ENCODE peak calls at places on chromosomes 12 and 14, in nine cellular contexts. One of them, this sample, is unnamed.
A peak's percentile ranks its signal among the peaks of the same experiment; 100 is the strongest.

GRCh38 chr12:110010853-110011835 is 11.9 kb downstream of the ANKRD13A start:
- DNase-seq in BJ: no peak
- DNase-seq in upper lobe of left lung: no peak
- DNase-seq in PC-9: no peak
- DNase-seq in fibroblast of villous mesenchyme: no peak
- DNase-seq in GM23338: no peak
- DNase-seq in fibroblast of pulmonary artery: no peak
- DNase-seq in left ventricle myocardium inferior: no peak
- DNase-seq in foreskin fibroblast: no peak
- DNase-seq in this sample: no peak

GRCh38 chr14:58954874-58955273 is 233.6 kb upstream of the DAAM1 start:
- DNase-seq in fibroblast of villous mesenchyme: no peak
- DNase-seq in foreskin fibroblast: no peak
- DNase-seq in fibroblast of pulmonary artery: no peak
- DNase-seq in upper lobe of left lung: no peak
- DNase-seq in PC-9: no peak
- DNase-seq in GM23338: no peak
- DNase-seq in BJ: no peak
- DNase-seq in left ventricle myocardium inferior: no peak
- DNase-seq in this sample: peak; percentile 26

GRCh38 chr12:124359671-124360581 is 65.0 kb downstream of the RFLNA start:
- DNase-seq in PC-9: no peak
- DNase-seq in fibroblast of pulmonary artery: peak; percentile 46
- DNase-seq in fibroblast of villous mesenchyme: no peak
- DNase-seq in upper lobe of left lung: peak; percentile 94
- DNase-seq in foreskin fibroblast: no peak
- DNase-seq in BJ: no peak
- DNase-seq in left ventricle myocardium inferior: peak; percentile 95
- DNase-seq in GM23338: peak; percentile 28
- DNase-seq in this sample: peak; percentile 59

GRCh38 chr12:124906606-124907261 is 7.7 kb downstream of the UBC start:
- DNase-seq in PC-9: peak; percentile 87
- DNase-seq in fibroblast of villous mesenchyme: peak; percentile 93
- DNase-seq in BJ: peak; percentile 61
- DNase-seq in upper lobe of left lung: no peak
- DNase-seq in left ventricle myocardium inferior: peak; percentile 66
- DNase-seq in fibroblast of pulmonary artery: peak; percentile 94
- DNase-seq in foreskin fibroblast: peak; percentile 93
- DNase-seq in GM23338: peak; percentile 97
- DNase-seq in this sample: peak; percentile 96

GRCh38 chr14:33386771-33387170 is 448.1 kb downstream of the NPAS3 start:
- DNase-seq in upper lobe of left lung: no peak
- DNase-seq in fibroblast of pulmonary artery: peak; percentile 11
- DNase-seq in fibroblast of villous mesenchyme: no peak
- DNase-seq in foreskin fibroblast: no peak
- DNase-seq in left ventricle myocardium inferior: no peak
- DNase-seq in BJ: no peak
- DNase-seq in GM23338: no peak
- DNase-seq in PC-9: no peak
- DNase-seq in this sample: peak; percentile 42

GRCh38 chr14:70754989-70755388 is 54.3 kb downstream of the MAP3K9 start:
- DNase-seq in upper lobe of left lung: no peak
- DNase-seq in BJ: no peak
- DNase-seq in fibroblast of villous mesenchyme: no peak
- DNase-seq in fibroblast of pulmonary artery: peak; percentile 5
- DNase-seq in GM23338: no peak
- DNase-seq in foreskin fibroblast: peak; percentile 11
- DNase-seq in left ventricle myocardium inferior: no peak
- DNase-seq in PC-9: peak; percentile 99
- DNase-seq in this sample: peak; percentile 60

GRCh38 chr12:124413401-124413800 is 118.5 kb downstream of the RFLNA start:
- DNase-seq in upper lobe of left lung: peak; percentile 90
- DNase-seq in fibroblast of villous mesenchyme: no peak
- DNase-seq in fibroblast of pulmonary artery: no peak
- DNase-seq in foreskin fibroblast: no peak
- DNase-seq in PC-9: no peak
- DNase-seq in BJ: no peak
- DNase-seq in left ventricle myocardium inferior: peak; percentile 78
- DNase-seq in GM23338: no peak
- DNase-seq in this sample: no peak

GRCh38 chr14:101588990-101589389 is 27.7 kb downstream of the DIO3 start:
- DNase-seq in fibroblast of pulmonary artery: no peak
- DNase-seq in fibroblast of villous mesenchyme: no peak
- DNase-seq in PC-9: no peak
- DNase-seq in left ventricle myocardium inferior: no peak
- DNase-seq in BJ: no peak
- DNase-seq in GM23338: no peak
- DNase-seq in foreskin fibroblast: no peak
- DNase-seq in upper lobe of left lung: no peak
- DNase-seq in this sample: no peak

GRCh38 chr14:91118511-91119068 is 4.7 kb downstream of the DGLUCY start:
- DNase-seq in BJ: no peak
- DNase-seq in left ventricle myocardium inferior: no peak
- DNase-seq in foreskin fibroblast: no peak
- DNase-seq in GM23338: peak; percentile 56
- DNase-seq in fibroblast of pulmonary artery: no peak
- DNase-seq in upper lobe of left lung: no peak
- DNase-seq in fibroblast of villous mesenchyme: no peak
- DNase-seq in PC-9: no peak
- DNase-seq in this sample: no peak

GRCh38 chr14:99191663-99192621 is 80.1 kb downstream of the BCL11B start:
- DNase-seq in fibroblast of villous mesenchyme: peak; percentile 16
- DNase-seq in PC-9: no peak
- DNase-seq in BJ: peak; percentile 2
- DNase-seq in left ventricle myocardium inferior: peak; percentile 62
- DNase-seq in fibroblast of pulmonary artery: peak; percentile 71
- DNase-seq in foreskin fibroblast: peak; percentile 22
- DNase-seq in upper lobe of left lung: no peak
- DNase-seq in GM23338: no peak
- DNase-seq in this sample: peak; percentile 74

GRCh38 chr12:89230376-89231101 is 121.8 kb downstream of the DUSP6 start:
- DNase-seq in PC-9: no peak
- DNase-seq in fibroblast of pulmonary artery: peak; percentile 68
- DNase-seq in left ventricle myocardium inferior: no peak
- DNase-seq in GM23338: no peak
- DNase-seq in BJ: no peak
- DNase-seq in upper lobe of left lung: no peak
- DNase-seq in fibroblast of villous mesenchyme: no peak
- DNase-seq in foreskin fibroblast: peak; percentile 53
- DNase-seq in this sample: no peak

GRCh38 chr12:62581288-62582064 is 114.8 kb downstream of the MON2 start:
- DNase-seq in PC-9: peak; percentile 45
- DNase-seq in GM23338: peak; percentile 71
- DNase-seq in fibroblast of villous mesenchyme: peak; percentile 68
- DNase-seq in foreskin fibroblast: peak; percentile 73
- DNase-seq in BJ: no peak
- DNase-seq in fibroblast of pulmonary artery: peak; percentile 81
- DNase-seq in left ventricle myocardium inferior: peak; percentile 26
- DNase-seq in upper lobe of left lung: no peak
- DNase-seq in this sample: peak; percentile 80

GRCh38 chr14:23398348-23398747 is 9.7 kb downstream of the MYH6 start:
- DNase-seq in fibroblast of villous mesenchyme: no peak
- DNase-seq in GM23338: no peak
- DNase-seq in left ventricle myocardium inferior: no peak
- DNase-seq in BJ: no peak
- DNase-seq in foreskin fibroblast: no peak
- DNase-seq in PC-9: no peak
- DNase-seq in fibroblast of pulmonary artery: no peak
- DNase-seq in upper lobe of left lung: no peak
- DNase-seq in this sample: no peak

GRCh38 chr12:31572900-31573299 is 18.0 kb downstream of the DENND5B start:
- DNase-seq in fibroblast of pulmonary artery: no peak
- DNase-seq in foreskin fibroblast: no peak
- DNase-seq in GM23338: no peak
- DNase-seq in PC-9: no peak
- DNase-seq in BJ: no peak
- DNase-seq in left ventricle myocardium inferior: no peak
- DNase-seq in fibroblast of villous mesenchyme: no peak
- DNase-seq in upper lobe of left lung: no peak
- DNase-seq in this sample: no peak

GRCh38 chr12:89825591-89826449 is 117.2 kb upstream of the ATP2B1 start:
- DNase-seq in BJ: peak; percentile 6
- DNase-seq in upper lobe of left lung: no peak
- DNase-seq in foreskin fibroblast: peak; percentile 23
- DNase-seq in PC-9: peak; percentile 72
- DNase-seq in GM23338: no peak
- DNase-seq in fibroblast of villous mesenchyme: peak; percentile 54
- DNase-seq in left ventricle myocardium inferior: no peak
- DNase-seq in fibroblast of pulmonary artery: peak; percentile 49
- DNase-seq in this sample: peak; percentile 39

GRCh38 chr12:29611906-29612305 is 114.4 kb upstream of the OVCH1 start:
- DNase-seq in GM23338: no peak
- DNase-seq in left ventricle myocardium inferior: no peak
- DNase-seq in foreskin fibroblast: peak; percentile 61
- DNase-seq in upper lobe of left lung: no peak
- DNase-seq in PC-9: no peak
- DNase-seq in fibroblast of pulmonary artery: peak; percentile 84
- DNase-seq in BJ: peak; percentile 74
- DNase-seq in fibroblast of villous mesenchyme: peak; percentile 73
- DNase-seq in this sample: peak; percentile 93

GRCh38 chr12:91852646-91853045 is 293.0 kb downstream of the BTG1 start:
- DNase-seq in foreskin fibroblast: peak; percentile 32
- DNase-seq in BJ: peak; percentile 25
- DNase-seq in fibroblast of pulmonary artery: no peak
- DNase-seq in GM23338: no peak
- DNase-seq in upper lobe of left lung: no peak
- DNase-seq in PC-9: no peak
- DNase-seq in fibroblast of villous mesenchyme: peak; percentile 69
- DNase-seq in left ventricle myocardium inferior: no peak
- DNase-seq in this sample: peak; percentile 18

GRCh38 chr14:104820669-104821228 is 19.8 kb downstream of the ZBTB42 start:
- DNase-seq in left ventricle myocardium inferior: no peak
- DNase-seq in fibroblast of pulmonary artery: peak; percentile 73
- DNase-seq in PC-9: peak; percentile 11
- DNase-seq in foreskin fibroblast: peak; percentile 88
- DNase-seq in GM23338: peak; percentile 79
- DNase-seq in BJ: no peak
- DNase-seq in fibroblast of villous mesenchyme: peak; percentile 70
- DNase-seq in upper lobe of left lung: peak; percentile 82
- DNase-seq in this sample: peak; percentile 83

GRCh38 chr12:42299392-42300308 is 26.2 kb downstream of the ZCRB1 start:
- DNase-seq in left ventricle myocardium inferior: no peak
- DNase-seq in BJ: no peak
- DNase-seq in fibroblast of villous mesenchyme: no peak
- DNase-seq in foreskin fibroblast: peak; percentile 68
- DNase-seq in fibroblast of pulmonary artery: peak; percentile 46
- DNase-seq in upper lobe of left lung: no peak
- DNase-seq in PC-9: no peak
- DNase-seq in GM23338: no peak
- DNase-seq in this sample: peak; percentile 61

GRCh38 chr12:3727877-3728632 is 24.9 kb downstream of the CRACR2A start:
- DNase-seq in upper lobe of left lung: no peak
- DNase-seq in left ventricle myocardium inferior: no peak
- DNase-seq in BJ: no peak
- DNase-seq in GM23338: peak; percentile 14
- DNase-seq in foreskin fibroblast: peak; percentile 27
- DNase-seq in fibroblast of pulmonary artery: peak; percentile 56
- DNase-seq in fibroblast of villous mesenchyme: peak; percentile 78
- DNase-seq in PC-9: no peak
- DNase-seq in this sample: peak; percentile 90

GRCh38 chr12:41944241-41944640 is 200.4 kb downstream of the GXYLT1 start:
- DNase-seq in foreskin fibroblast: no peak
- DNase-seq in BJ: peak; percentile 4
- DNase-seq in fibroblast of villous mesenchyme: peak; percentile 72
- DNase-seq in left ventricle myocardium inferior: no peak
- DNase-seq in GM23338: no peak
- DNase-seq in upper lobe of left lung: no peak
- DNase-seq in fibroblast of pulmonary artery: no peak
- DNase-seq in PC-9: no peak
- DNase-seq in this sample: no peak

GRCh38 chr12:90519285-90519684 is 435.7 kb downstream of the CCER1 start:
- DNase-seq in fibroblast of villous mesenchyme: no peak
- DNase-seq in GM23338: no peak
- DNase-seq in BJ: no peak
- DNase-seq in upper lobe of left lung: no peak
- DNase-seq in PC-9: no peak
- DNase-seq in left ventricle myocardium inferior: no peak
- DNase-seq in fibroblast of pulmonary artery: no peak
- DNase-seq in foreskin fibroblast: no peak
- DNase-seq in this sample: no peak

GRCh38 chr14:94936411-94936892 is 166.5 kb upstream of the GSC start:
- DNase-seq in left ventricle myocardium inferior: peak; percentile 67
- DNase-seq in fibroblast of villous mesenchyme: peak; percentile 14
- DNase-seq in PC-9: no peak
- DNase-seq in BJ: peak; percentile 34
- DNase-seq in fibroblast of pulmonary artery: peak; percentile 41
- DNase-seq in upper lobe of left lung: no peak
- DNase-seq in GM23338: peak; percentile 6
- DNase-seq in foreskin fibroblast: peak; percentile 45
- DNase-seq in this sample: peak; percentile 24

GRCh38 chr12:16350682-16351081 is 3.2 kb downstream of the MGST1 start:
- DNase-seq in upper lobe of left lung: no peak
- DNase-seq in foreskin fibroblast: peak; percentile 94
- DNase-seq in left ventricle myocardium inferior: no peak
- DNase-seq in BJ: peak; percentile 70
- DNase-seq in fibroblast of pulmonary artery: peak; percentile 97
- DNase-seq in PC-9: peak; percentile 97
- DNase-seq in fibroblast of villous mesenchyme: peak; percentile 96
- DNase-seq in GM23338: no peak
- DNase-seq in this sample: peak; percentile 98
- H3K4me3 ChIP-seq in upper lobe of left lung: no peak overlapping the region
- H3K4me3 ChIP-seq in foreskin fibroblast: no peak overlapping the region
- H3K4me3 ChIP-seq in left ventricle myocardium inferior: peak overlapping the region; percentile 63
- H3K4me3 ChIP-seq in BJ: no peak overlapping the region
- H3K4me3 ChIP-seq in fibroblast of pulmonary artery: peak overlapping the region; percentile 69
- H3K4me3 ChIP-seq in PC-9: peak overlapping the region; percentile 87
- H3K4me3 ChIP-seq in fibroblast of villous mesenchyme: no peak overlapping the region
- H3K4me3 ChIP-seq in GM23338: peak overlapping the region; percentile 71
- H3K4me3 ChIP-seq in this sample: peak overlapping the region; percentile 4

GRCh38 chr12:12725956-12726542 is 8.9 kb downstream of the CDKN1B start:
- DNase-seq in GM23338: no peak
- DNase-seq in PC-9: no peak
- DNase-seq in fibroblast of villous mesenchyme: no peak
- DNase-seq in upper lobe of left lung: peak; percentile 94
- DNase-seq in BJ: no peak
- DNase-seq in foreskin fibroblast: no peak
- DNase-seq in fibroblast of pulmonary artery: no peak
- DNase-seq in left ventricle myocardium inferior: no peak
- DNase-seq in this sample: no peak
- H3K4me3 ChIP-seq in GM23338: peak overlapping the region; percentile 61
- H3K4me3 ChIP-seq in PC-9: peak overlapping the region; percentile 96
- H3K4me3 ChIP-seq in fibroblast of villous mesenchyme: peak overlapping the region; percentile 85
- H3K4me3 ChIP-seq in upper lobe of left lung: peak overlapping the region; percentile 74
- H3K4me3 ChIP-seq in BJ: peak overlapping the region; percentile 89
- H3K4me3 ChIP-seq in foreskin fibroblast: peak overlapping the region; percentile 92
- H3K4me3 ChIP-seq in fibroblast of pulmonary artery: peak overlapping the region; percentile 72
- H3K4me3 ChIP-seq in left ventricle myocardium inferior: peak overlapping the region; percentile 76
- H3K4me3 ChIP-seq in this sample: peak overlapping the region; percentile 92

GRCh38 chr14:26204362-26204953 is 393.4 kb downstream of the NOVA1 start:
- DNase-seq in fibroblast of pulmonary artery: peak; percentile 33
- DNase-seq in foreskin fibroblast: peak; percentile 39
- DNase-seq in fibroblast of villous mesenchyme: no peak
- DNase-seq in BJ: no peak
- DNase-seq in left ventricle myocardium inferior: no peak
- DNase-seq in upper lobe of left lung: no peak
- DNase-seq in GM23338: peak; percentile 49
- DNase-seq in PC-9: no peak
- DNase-seq in this sample: peak; percentile 12
- H3K4me3 ChIP-seq in fibroblast of pulmonary artery: peak overlapping the region; percentile 54
- H3K4me3 ChIP-seq in foreskin fibroblast: no peak overlapping the region
- H3K4me3 ChIP-seq in fibroblast of villous mesenchyme: no peak overlapping the region
- H3K4me3 ChIP-seq in BJ: no peak overlapping the region
- H3K4me3 ChIP-seq in left ventricle myocardium inferior: peak overlapping the region; percentile 63
- H3K4me3 ChIP-seq in upper lobe of left lung: peak overlapping the region; percentile 22
- H3K4me3 ChIP-seq in GM23338: peak overlapping the region; percentile 77
- H3K4me3 ChIP-seq in PC-9: no peak overlapping the region
- H3K4me3 ChIP-seq in this sample: peak overlapping the region; percentile 57

GRCh38 chr12:54053625-54054441 is at the start of gene HOXC4:
- DNase-seq in upper lobe of left lung: peak; percentile 84
- DNase-seq in GM23338: no peak
- DNase-seq in BJ: no peak
- DNase-seq in left ventricle myocardium inferior: no peak
- DNase-seq in fibroblast of pulmonary artery: peak; percentile 35
- DNase-seq in fibroblast of villous mesenchyme: no peak
- DNase-seq in foreskin fibroblast: peak; percentile 57
- DNase-seq in PC-9: no peak
- DNase-seq in this sample: no peak
- H3K4me3 ChIP-seq in upper lobe of left lung: peak within 1 kb of the TSS; percentile 50
- H3K4me3 ChIP-seq in GM23338: peak within 1 kb of the TSS; percentile 53
- H3K4me3 ChIP-seq in BJ: peak within 1 kb of the TSS; percentile 9
- H3K4me3 ChIP-seq in left ventricle myocardium inferior: peak within 1 kb of the TSS; percentile 58
- H3K4me3 ChIP-seq in fibroblast of pulmonary artery: peak within 1 kb of the TSS; percentile 64
- H3K4me3 ChIP-seq in fibroblast of villous mesenchyme: peak within 1 kb of the TSS; percentile 45
- H3K4me3 ChIP-seq in foreskin fibroblast: peak within 1 kb of the TSS; percentile 31
- H3K4me3 ChIP-seq in PC-9: no peak within 1 kb of the TSS
- H3K4me3 ChIP-seq in this sample: no peak within 1 kb of the TSS

This sample was measured in choroid plexus epithelial cell.